ENCODE peak calls at places on chromosomes 7 and 10, in four cellular contexts. E is mammary epithelial cell, Z is IMR-90, Y is uterus. K is an unnamed sample.

GRCh38 chr7:100706672-100707311 is 871 bp downstream of the POP7 start:
- DNase-seq in E (no peak), Z (no peak), Y (no peak), K (no peak)

GRCh38 chr10:114384181-114384580 is 20.1 kb downstream of the AFAP1L2 start:
- DNase-seq in Z (no peak), E (no peak), Y (no peak), K (no peak)

GRCh38 chr10:66714741-66715140 is 211.1 kb upstream of the LRRTM3 start:
- DNase-seq in Y (no peak), Z (peak; percentile 28), E (peak; percentile 53), K (no peak)

GRCh38 chr10:44854693-44855350 is 56.3 kb upstream of the TMEM72 start:
- DNase-seq in Z (no peak), Y (no peak), E (no peak), K (peak; percentile 44)

GRCh38 chr7:22561356-22561755 is 61.4 kb upstream of the STEAP1B start:
- DNase-seq in E (peak; percentile 89), Z (peak; percentile 100), Y (peak; percentile 74), K (peak; percentile 85)

GRCh38 chr10:7773845-7774801 is 13.7 kb downstream of the KIN start:
- DNase-seq in Y (no peak), Z (no peak), E (no peak), K (no peak)

GRCh38 chr7:156368053-156368452 is 272.5 kb upstream of the RNF32 start:
- DNase-seq in Y (no peak), Z (no peak), E (no peak), K (no peak)

GRCh38 chr10:48620719-48621118 is 15.8 kb upstream of the ARHGAP22 start:
- DNase-seq in E (no peak), Y (no peak), Z (no peak), K (no peak)

GRCh38 chr7:133629696-133630095 is 376.8 kb downstream of the EXOC4 start:
- DNase-seq in E (no peak), Y (no peak), Z (peak; percentile 50), K (no peak)

DNA sequence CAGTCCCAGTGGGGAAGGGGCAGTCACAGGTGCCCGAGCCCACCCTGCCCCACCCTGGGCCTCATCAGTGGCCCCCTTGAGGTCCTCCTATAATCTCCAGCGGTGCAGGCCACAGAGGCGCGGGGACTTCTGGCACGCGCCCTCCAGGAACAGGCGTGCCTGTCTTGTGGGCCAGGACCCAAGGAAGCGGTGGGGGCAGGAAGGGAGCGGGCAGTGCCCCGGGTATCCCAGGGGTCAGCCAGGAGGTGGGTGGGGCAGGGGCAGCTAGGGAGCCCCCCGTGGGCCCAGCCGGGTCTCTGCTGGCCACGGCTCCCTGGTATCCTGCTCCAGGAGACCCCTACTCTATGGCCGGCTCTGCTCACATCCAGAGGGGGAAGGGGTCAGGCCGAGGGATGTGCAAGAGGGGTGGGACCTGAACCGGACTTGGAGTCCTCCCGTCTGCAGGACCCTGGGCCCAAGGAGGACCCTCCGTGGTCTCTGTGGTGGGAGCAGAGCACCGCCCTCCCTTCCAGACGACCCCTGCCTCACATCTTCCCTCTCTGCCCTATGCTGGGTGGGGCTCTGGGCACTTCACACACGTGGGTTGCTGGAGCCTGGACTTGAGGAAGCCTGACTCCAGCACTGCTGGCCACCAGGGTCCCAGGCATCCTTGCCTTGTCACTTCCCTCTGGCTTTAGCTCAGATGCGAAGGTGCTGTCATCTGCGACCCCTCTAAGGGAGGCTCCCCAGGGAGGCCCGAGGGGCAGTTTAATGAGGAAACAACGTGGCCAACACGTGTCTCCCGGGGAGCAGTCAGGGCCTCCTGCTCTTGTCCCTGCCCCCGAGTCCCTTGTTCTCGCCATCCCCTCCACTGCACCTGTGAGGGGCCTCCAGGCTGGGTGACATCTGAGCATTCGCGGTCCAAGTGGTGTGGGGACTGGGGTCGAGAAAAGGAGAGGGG is 18.3 kb upstream of the GRIFIN start:
- DNase-seq in E (no peak), Z (no peak), Y (no peak), K (no peak)
- H3K27ac ChIP-seq in E (no peak overlapping the region), Z (no peak overlapping the region), Y (no peak overlapping the region), K (no peak overlapping the region)

GRCh38 chr7:43678315-43678714 is 51.0 kb downstream of the COA1 start:
- DNase-seq in Z (no peak), E (no peak), Y (no peak), K (no peak)
- H3K9me3 ChIP-seq in Z (no peaks in the 10 kb centered on the region), E (no peaks in the 10 kb centered on the region), Y (no peaks in the 10 kb centered on the region), K (no peaks in the 10 kb centered on the region)

DNA sequence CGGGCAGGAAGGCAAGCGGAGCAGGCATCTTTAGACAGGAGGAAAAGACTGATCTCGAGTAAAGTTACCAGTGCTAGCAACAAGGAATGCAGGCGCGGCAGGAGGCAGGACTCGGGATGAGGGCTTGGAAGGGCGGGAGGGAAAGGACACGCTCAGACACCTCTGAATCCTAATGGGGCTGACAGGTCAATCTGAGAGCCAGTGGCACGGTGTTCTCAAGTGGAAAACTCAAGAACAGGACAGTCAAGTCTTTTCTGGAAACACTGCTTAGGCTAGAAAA is 155.3 kb upstream of the COBL start:
- DNase-seq in Z (no peak), Y (no peak), E (no peak), K (no peak)
- H3K4me3 ChIP-seq in Z (no peak overlapping the region), Y (no peak overlapping the region), E (no peak overlapping the region), K (no peak overlapping the region)

GRCh38 chr10:112823007-112823406 is 127.0 kb upstream of the TCF7L2 start:
- DNase-seq in E (no peak), Z (no peak), Y (no peak), K (no peak)

GRCh38 chr10:112827951-112828350 is 122.1 kb upstream of the TCF7L2 start:
- DNase-seq in E (peak; percentile 56), Y (no peak), Z (peak; percentile 10), K (no peak)

GRCh38 chr10:112827091-112827490 is 123.0 kb upstream of the TCF7L2 start:
- DNase-seq in Z (no peak), Y (no peak), E (no peak), K (no peak)

GRCh38 chr10:112823604-112824003 is 126.4 kb upstream of the TCF7L2 start:
- DNase-seq in Z (no peak), Y (no peak), E (no peak), K (no peak)

DNA sequence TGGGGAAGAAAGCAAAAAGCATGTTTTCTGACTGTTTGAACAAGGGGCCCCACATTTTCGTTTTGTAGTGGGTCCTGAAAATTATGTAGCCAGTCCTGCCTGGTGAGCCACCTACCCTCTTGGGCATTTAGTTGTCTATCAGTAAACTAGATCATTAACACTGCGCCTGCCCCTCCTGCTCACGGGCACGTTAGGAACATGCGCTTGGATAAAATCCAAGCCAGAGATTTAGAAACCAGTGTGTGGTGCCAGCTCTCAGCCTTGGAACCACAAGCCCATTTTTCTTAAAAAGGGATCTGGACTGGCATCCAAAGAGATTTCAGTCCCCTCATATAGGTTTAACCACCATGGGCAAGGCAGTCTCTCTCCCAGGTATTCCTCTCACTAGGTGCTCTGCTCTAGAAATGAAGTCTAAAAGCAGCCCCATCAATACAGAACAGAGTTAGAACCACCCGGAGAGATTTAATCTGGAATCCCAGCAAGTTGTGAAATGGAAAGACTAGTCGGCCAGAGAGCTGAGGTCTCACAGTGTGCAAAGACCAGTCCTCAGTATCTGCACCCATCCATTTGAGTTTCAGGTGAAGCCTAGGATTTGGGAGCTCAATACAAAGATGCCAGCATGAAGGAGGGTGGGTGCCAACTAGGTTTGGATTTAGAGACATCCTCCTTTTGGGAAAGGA is 123.9 kb upstream of the TCF7L2 start:
- DNase-seq in Y (no peak), E (no peak), Z (no peak), K (no peak)
- H3K27ac ChIP-seq in Y (no peak overlapping the region), E (no peak overlapping the region), Z (no peak overlapping the region), K (no peak overlapping the region)

DNA sequence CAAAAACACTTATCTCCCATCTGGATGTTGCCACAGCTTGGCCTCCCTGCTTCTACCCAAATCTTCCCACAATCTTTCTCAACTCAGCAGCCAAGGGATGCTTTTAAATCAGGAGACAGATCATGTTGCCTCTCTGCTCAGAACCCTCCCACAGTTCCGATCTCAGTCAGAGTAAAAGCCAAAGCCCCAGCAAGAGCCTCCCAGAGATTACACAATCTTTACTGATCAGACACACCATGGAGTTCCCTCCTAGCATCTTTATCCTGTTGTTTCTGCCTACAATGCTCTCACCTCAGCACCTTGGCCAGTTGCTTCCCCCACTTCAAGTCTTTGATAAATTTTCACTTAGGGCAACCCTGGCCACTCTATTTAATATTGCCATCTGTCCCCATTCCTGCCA is 41.9 kb upstream of the ZNF33B start:
- DNase-seq in Z (no peak), Y (no peak), E (no peak), K (no peak)
- H3K9me3 ChIP-seq in Z (no peaks in the 10 kb centered on the region), Y (no peaks in the 10 kb centered on the region), E (no peaks in the 10 kb centered on the region), K (no peaks in the 10 kb centered on the region)

DNA sequence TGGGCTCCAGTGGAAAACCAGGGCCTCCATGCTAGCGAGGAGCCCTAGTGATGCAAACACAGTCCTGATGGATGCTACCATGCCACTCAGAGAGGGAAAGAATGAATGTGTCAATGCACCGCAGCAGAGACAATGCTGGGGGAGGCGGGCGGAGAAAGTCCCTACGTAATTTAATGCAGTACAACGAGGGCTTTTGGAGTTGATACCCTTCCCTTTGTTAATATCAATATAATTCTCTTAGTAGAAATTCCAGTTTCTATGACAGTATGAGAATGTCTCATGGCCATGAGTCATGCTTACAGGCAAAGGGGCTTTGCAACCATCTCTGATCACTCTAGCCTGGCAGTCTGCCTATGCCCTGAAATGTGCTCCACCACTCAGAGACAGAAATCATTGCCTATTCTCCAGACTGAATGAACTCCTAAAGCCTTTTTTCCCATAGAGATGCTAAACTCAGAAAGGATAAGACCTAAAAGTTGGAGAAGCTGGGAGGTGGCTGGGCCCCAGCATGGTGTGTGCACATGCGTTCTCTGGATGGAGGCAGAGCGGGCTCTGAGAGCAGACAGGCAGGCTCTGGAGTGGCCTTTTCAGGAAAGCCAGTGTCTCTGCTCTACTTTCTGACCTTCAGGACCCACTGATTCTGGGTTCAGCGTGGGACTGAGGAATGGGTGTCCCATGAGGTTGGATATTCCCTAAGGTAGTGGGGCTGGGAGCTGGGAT is 20.3 kb upstream of the GIMAP2 start:
- DNase-seq in E (no peak), Y (no peak), Z (no peak), K (no peak)
- H3K4me3 ChIP-seq in E (no peak overlapping the region), Y (no peak overlapping the region), Z (no peak overlapping the region), K (no peak overlapping the region)

GRCh38 chr7:44789990-44790389 is 6.5 kb upstream of the PPIA start:
- DNase-seq in Y (no peak), E (no peak), Z (no peak), K (no peak)

GRCh38 chr7:44787762-44788161 is 8.7 kb upstream of the PPIA start:
- DNase-seq in Z (no peak), E (no peak), Y (no peak), K (no peak)

GRCh38 chr7:44783407-44783806 is 13.1 kb upstream of the PPIA start:
- DNase-seq in Y (no peak), Z (no peak), E (no peak), K (no peak)

GRCh38 chr7:44784364-44784763 is 12.1 kb upstream of the PPIA start:
- DNase-seq in E (no peak), Z (no peak), Y (no peak), K (no peak)

DNA sequence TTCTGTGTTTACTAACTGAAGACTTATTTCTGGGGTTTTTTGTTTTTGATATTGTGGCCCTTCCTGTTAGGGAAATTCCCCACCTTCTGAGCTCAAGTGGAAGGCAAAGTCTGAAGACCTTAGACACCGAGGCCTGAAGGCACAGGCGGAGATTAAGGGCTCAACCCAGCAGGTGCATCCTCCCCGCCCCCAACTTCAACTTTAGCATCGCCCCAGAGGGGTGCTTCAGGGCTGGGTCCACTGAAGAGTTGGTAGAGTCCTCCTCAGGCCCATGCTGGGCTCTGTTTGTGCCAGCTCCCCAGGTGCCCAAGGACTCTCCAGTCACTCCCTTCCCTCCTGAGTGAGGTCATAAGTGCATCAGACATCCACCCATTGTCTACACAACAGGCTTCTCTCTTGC is 9.4 kb upstream of the PPIA start:
- DNase-seq in E (no peak), Y (no peak), Z (no peak), K (no peak)
- H3K27ac ChIP-seq in E (no peak overlapping the region), Y (no peak overlapping the region), Z (no peak overlapping the region), K (no peak overlapping the region)

GRCh38 chr7:157738064-157738460 is 401.3 kb downstream of the DNAJB6 start:
- DNase-seq in Y (no peak), E (no peak), Z (no peak), K (no peak)
- H3K9me3 ChIP-seq in Y (no peaks in the 10 kb centered on the region), E (peaks cover 41% of the 10 kb centered on the region), Z (peaks cover 50% of the 10 kb centered on the region), K (no peaks in the 10 kb centered on the region)

K was measured in right atrium auricular region.